ENCODE peak calls at places on chromosomes 11 and 22, in five cellular contexts. S is bronchial epithelial cell, L is astrocyte, F is GM10248, X is AG04449. A is an unnamed sample.

GRCh38 chr11:2580061-2580421 is 119.8 kb downstream of the KCNQ1OT1 start:
- DNase-seq in S (no peak), L (no peak), F (no peak), X (no peak), A (no peak)

GRCh38 chr11:15618583-15619032 is 503.9 kb downstream of the INSC start:
- DNase-seq in S (no peak), L (no peak), F (no peak), X (no peak), A (no peak)

GRCh38 chr11:17063171-17064002 is 14.1 kb downstream of the RPS13 start:
- DNase-seq in S (peak), L (no peak), F (peak), X (no peak), A (no peak)

GRCh38 chr11:65274734-65275682 is 13.2 kb downstream of the POLA2 start:
- DNase-seq in S (peak), L (peak), F (peak), X (peak), A (no peak)

GRCh38 chr11:86548278-86548917 is 124.0 kb downstream of the ME3 start:
- DNase-seq in S (peak), L (peak), F (no peak), X (no peak), A (no peak)

GRCh38 chr11:126352934-126353801 is 2.3 kb upstream of the ST3GAL4 start:
- DNase-seq in S (peak), L (peak), F (no peak), X (no peak), A (no peak)

GRCh38 chr22:45878051-45878764 is 98.8 kb downstream of the WNT7B start:
- DNase-seq in S (no peak), L (no peak), F (no peak), X (no peak), A (no peak)

GRCh38 chr11:79431535-79431934 is 9.3 kb downstream of the TENM4 start:
- DNase-seq in S (peak), L (peak), F (no peak), X (no peak), A (no peak)

GRCh38 chr11:73267921-73268540 is 4.1 kb upstream of the P2RY6 start:
- DNase-seq in S (no peak), L (no peak), F (no peak), X (no peak), A (no peak)

GRCh38 chr11:130211781-130212401 is 52.3 kb downstream of the ST14 start:
- DNase-seq in S (no peak), L (no peak), F (no peak), X (no peak), A (no peak)

GRCh38 chr22:43014062-43014875 is 680 bp downstream of the PACSIN2 start:
- DNase-seq in S (no peak), L (no peak), F (peak), X (no peak), A (no peak)

GRCh38 chr22:22773427-22773826 is 114.2 kb upstream of the IGLL5 start:
- DNase-seq in S (no peak), L (no peak), F (no peak), X (no peak), A (no peak)

GRCh38 chr11:80330302-80330701 is 889.5 kb upstream of the TENM4 start:
- DNase-seq in S (peak), L (peak), F (no peak), X (no peak), A (no peak)

GRCh38 chr22:37338539-37339246 is 56.4 kb downstream of the CYTH4 start:
- DNase-seq in S (no peak), L (no peak), F (no peak), X (no peak), A (no peak)

GRCh38 chr11:62050716-62051115 is 73.1 kb upstream of the INCENP start:
- DNase-seq in S (no peak), L (no peak), F (no peak), X (no peak), A (no peak)

GRCh38 chr11:8363924-8364323 is 100.2 kb upstream of the LMO1 start:
- DNase-seq in S (no peak), L (no peak), F (no peak), X (no peak), A (no peak)

GRCh38 chr11:13249992-13250391 is 27.6 kb upstream of the BMAL1 start:
- DNase-seq in S (peak), L (no peak), F (no peak), X (no peak), A (no peak)

GRCh38 chr11:25755918-25756584 is 575.9 kb upstream of the ANO3 start:
- DNase-seq in S (no peak), L (no peak), F (no peak), X (no peak), A (no peak)

GRCh38 chr11:63884191-63884590 is 32.8 kb downstream of the RCOR2 start:
- DNase-seq in S (no peak), L (no peak), F (no peak), X (no peak), A (no peak)

GRCh38 chr11:1943977-1944376 is 3.2 kb upstream of the MRPL23 start:
- DNase-seq in S (peak), L (peak), F (no peak), X (no peak), A (no peak)

GRCh38 chr22:43376765-43377485 is 33.8 kb upstream of the SCUBE1 start:
- DNase-seq in S (no peak), L (peak), F (peak), X (no peak), A (peak)

GRCh38 chr11:33934450-33934849 is 42.6 kb upstream of the LMO2 start:
- DNase-seq in S (no peak), L (no peak), F (no peak), X (no peak), A (no peak)

GRCh38 chr22:32042924-32043323 is at the start of gene SLC5A1:
- DNase-seq in S (no peak), L (no peak), F (no peak), X (no peak), A (no peak)

GRCh38 chr22:50266994-50267393 is 3.2 kb downstream of the MAPK11 start:
- DNase-seq in S (no peak), L (no peak), F (no peak), X (no peak), A (no peak)

GRCh38 chr11:60305906-60306619 is 21.0 kb upstream of the MS4A6E start:
- DNase-seq in S (peak), L (no peak), F (no peak), X (no peak), A (no peak)

GRCh38 chr11:14499178-14499559 is 442 bp downstream of the COPB1 start:
- DNase-seq in S (no peak), L (no peak), F (no peak), X (no peak), A (no peak)

GRCh38 chr11:81707881-81708280 is 1025.8 kb downstream of the FAM181B start:
- DNase-seq in S (no peak), L (no peak), F (no peak), X (no peak), A (no peak)
- TF ChIP-seq CTCF in S (no peak), L (no peak), F (no peak), X (no peak), A (peak)

GRCh38 chr22:29975494-29975893 is 92.5 kb downstream of the MTMR3 start:
- DNase-seq in S (no peak), L (no peak), F (no peak), X (no peak), A (no peak)
- TF ChIP-seq CTCF in S (no peak), L (no peak), F (no peak), X (no peak), A (no peak)

GRCh38 chr22:35154937-35155387 is 89.0 kb downstream of the ISX start:
- DNase-seq in S (peak), L (peak), F (peak), X (no peak), A (peak)
- TF ChIP-seq CTCF in S (peak), L (peak), F (peak), X (peak), A (peak)

DNA sequence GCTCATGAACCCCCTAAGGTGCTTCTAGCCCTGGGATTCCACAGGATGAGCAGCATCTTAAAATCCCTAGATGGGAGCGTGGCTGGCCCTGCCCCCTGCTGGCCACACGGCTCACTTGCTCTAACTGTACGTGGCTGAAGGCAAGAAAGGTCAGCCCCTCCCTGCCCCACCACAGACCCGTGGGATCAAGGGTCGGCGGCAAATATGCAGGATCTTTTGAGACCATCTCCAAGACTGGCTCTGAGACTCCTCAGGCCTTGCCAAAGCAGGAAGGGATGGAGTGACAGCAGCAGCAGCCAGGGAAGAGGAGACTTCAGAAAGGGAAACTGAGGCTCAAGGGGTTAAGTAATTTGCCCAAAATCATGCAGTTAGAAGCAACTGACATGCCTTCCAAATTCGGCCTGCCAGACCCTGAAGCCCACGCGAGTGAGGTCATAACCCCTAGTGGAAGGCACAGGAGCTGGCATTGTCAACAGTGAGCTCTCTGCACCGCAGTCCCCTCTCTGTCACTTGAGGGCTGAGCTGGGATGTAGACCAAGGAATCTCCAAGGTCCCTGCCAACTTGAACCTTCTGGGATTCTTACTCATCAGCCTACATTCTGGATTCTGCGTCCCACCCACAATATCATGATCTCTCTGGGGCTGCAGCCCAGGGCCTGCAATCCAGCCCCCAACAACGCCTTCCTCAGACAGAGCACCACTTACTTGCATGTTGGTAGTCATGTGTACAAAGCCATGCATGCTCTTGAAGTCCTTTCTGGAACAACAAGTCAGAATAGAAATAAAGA is 31.4 kb downstream of the CREB3L1 start:
- DNase-seq in S (peak), L (no peak), F (peak), X (no peak), A (no peak)
- TF ChIP-seq CTCF in S (peak), L (peak), F (peak), X (peak), A (peak)

A was measured in GM12864.